ENCODE peak calls at places on chromosomes 11 and 22, in five cellular contexts. One of them, this sample, is unnamed.

GRCh38 chr11:62540804-62541671 is 5.6 kb downstream of the AHNAK start:
- DNase-seq in activated CD8-positive, alpha-beta memory T cell treated with anti-CD3 and anti-CD28 coated beads for 1 hour: no peak
- DNase-seq in NCI-H2081: no peak
- DNase-seq in right atrium auricular region: no peak
- DNase-seq in activated gamma-delta T cell treated with Interleukin-2 at 50 U/mL for 16 hours: no peak
- DNase-seq in this sample: no peak

GRCh38 chr22:47149976-47150375 is 387.5 kb downstream of the TBC1D22A start:
- DNase-seq in activated CD8-positive, alpha-beta memory T cell treated with anti-CD3 and anti-CD28 coated beads for 1 hour: no peak
- DNase-seq in NCI-H2081: no peak
- DNase-seq in right atrium auricular region: no peak
- DNase-seq in activated gamma-delta T cell treated with Interleukin-2 at 50 U/mL for 16 hours: no peak
- DNase-seq in this sample: no peak

GRCh38 chr11:32939046-32939445 is 46.4 kb downstream of the QSER1 start:
- DNase-seq in activated CD8-positive, alpha-beta memory T cell treated with anti-CD3 and anti-CD28 coated beads for 1 hour: no peak
- DNase-seq in NCI-H2081: no peak
- DNase-seq in right atrium auricular region: no peak
- DNase-seq in activated gamma-delta T cell treated with Interleukin-2 at 50 U/mL for 16 hours: no peak
- DNase-seq in this sample: no peak

GRCh38 chr11:12091957-12092558 is 18.3 kb upstream of the MICAL2 start:
- DNase-seq in activated CD8-positive, alpha-beta memory T cell treated with anti-CD3 and anti-CD28 coated beads for 1 hour: no peak
- DNase-seq in NCI-H2081: no peak
- DNase-seq in right atrium auricular region: no peak
- DNase-seq in activated gamma-delta T cell treated with Interleukin-2 at 50 U/mL for 16 hours: no peak
- DNase-seq in this sample: no peak

GRCh38 chr11:114440971-114441810 is 1.9 kb downstream of the REXO2 start:
- DNase-seq in activated CD8-positive, alpha-beta memory T cell treated with anti-CD3 and anti-CD28 coated beads for 1 hour: no peak
- DNase-seq in NCI-H2081: peak
- DNase-seq in right atrium auricular region: no peak
- DNase-seq in activated gamma-delta T cell treated with Interleukin-2 at 50 U/mL for 16 hours: no peak
- DNase-seq in this sample: no peak

GRCh38 chr11:119262668-119263351 is 54.1 kb downstream of the MCAM start:
- DNase-seq in activated CD8-positive, alpha-beta memory T cell treated with anti-CD3 and anti-CD28 coated beads for 1 hour: no peak
- DNase-seq in NCI-H2081: no peak
- DNase-seq in right atrium auricular region: no peak
- DNase-seq in activated gamma-delta T cell treated with Interleukin-2 at 50 U/mL for 16 hours: no peak
- DNase-seq in this sample: no peak

GRCh38 chr22:26722159-26722558 is 64.8 kb downstream of the MIAT start:
- DNase-seq in activated CD8-positive, alpha-beta memory T cell treated with anti-CD3 and anti-CD28 coated beads for 1 hour: no peak
- DNase-seq in NCI-H2081: no peak
- DNase-seq in right atrium auricular region: no peak
- DNase-seq in activated gamma-delta T cell treated with Interleukin-2 at 50 U/mL for 16 hours: no peak
- DNase-seq in this sample: no peak

GRCh38 chr11:117809236-117810055 is 12.4 kb upstream of the DSCAML1 start:
- DNase-seq in activated CD8-positive, alpha-beta memory T cell treated with anti-CD3 and anti-CD28 coated beads for 1 hour: no peak
- DNase-seq in NCI-H2081: peak
- DNase-seq in right atrium auricular region: peak
- DNase-seq in activated gamma-delta T cell treated with Interleukin-2 at 50 U/mL for 16 hours: no peak
- DNase-seq in this sample: peak

GRCh38 chr11:20388096-20389055 is 860 bp downstream of the PRMT3 start:
- DNase-seq in activated CD8-positive, alpha-beta memory T cell treated with anti-CD3 and anti-CD28 coated beads for 1 hour: no peak
- DNase-seq in NCI-H2081: no peak
- DNase-seq in right atrium auricular region: no peak
- DNase-seq in activated gamma-delta T cell treated with Interleukin-2 at 50 U/mL for 16 hours: no peak
- DNase-seq in this sample: no peak

GRCh38 chr11:1760351-1761109 is 3.2 kb downstream of the CTSD start:
- DNase-seq in activated CD8-positive, alpha-beta memory T cell treated with anti-CD3 and anti-CD28 coated beads for 1 hour: no peak
- DNase-seq in NCI-H2081: no peak
- DNase-seq in right atrium auricular region: peak
- DNase-seq in activated gamma-delta T cell treated with Interleukin-2 at 50 U/mL for 16 hours: no peak
- DNase-seq in this sample: no peak

GRCh38 chr11:117239295-117239694 is 6.8 kb downstream of the RNF214 start:
- DNase-seq in activated CD8-positive, alpha-beta memory T cell treated with anti-CD3 and anti-CD28 coated beads for 1 hour: no peak
- DNase-seq in NCI-H2081: no peak
- DNase-seq in right atrium auricular region: no peak
- DNase-seq in activated gamma-delta T cell treated with Interleukin-2 at 50 U/mL for 16 hours: no peak
- DNase-seq in this sample: no peak

GRCh38 chr11:46346886-46347636 is at the start of gene DGKZ:
- DNase-seq in activated CD8-positive, alpha-beta memory T cell treated with anti-CD3 and anti-CD28 coated beads for 1 hour: peak
- DNase-seq in NCI-H2081: peak
- DNase-seq in right atrium auricular region: peak
- DNase-seq in activated gamma-delta T cell treated with Interleukin-2 at 50 U/mL for 16 hours: peak
- DNase-seq in this sample: peak

GRCh38 chr11:43894546-43894945 is 13.9 kb downstream of the ALKBH3 start:
- DNase-seq in activated CD8-positive, alpha-beta memory T cell treated with anti-CD3 and anti-CD28 coated beads for 1 hour: no peak
- DNase-seq in NCI-H2081: no peak
- DNase-seq in right atrium auricular region: no peak
- DNase-seq in activated gamma-delta T cell treated with Interleukin-2 at 50 U/mL for 16 hours: no peak
- DNase-seq in this sample: no peak

GRCh38 chr22:20996598-20997535 is 5.1 kb downstream of the THAP7 start:
- DNase-seq in activated CD8-positive, alpha-beta memory T cell treated with anti-CD3 and anti-CD28 coated beads for 1 hour: no peak
- DNase-seq in NCI-H2081: no peak
- DNase-seq in right atrium auricular region: no peak
- DNase-seq in activated gamma-delta T cell treated with Interleukin-2 at 50 U/mL for 16 hours: no peak
- DNase-seq in this sample: no peak

GRCh38 chr11:79932612-79933011 is 491.8 kb upstream of the TENM4 start:
- DNase-seq in activated CD8-positive, alpha-beta memory T cell treated with anti-CD3 and anti-CD28 coated beads for 1 hour: no peak
- DNase-seq in NCI-H2081: no peak
- DNase-seq in right atrium auricular region: no peak
- DNase-seq in activated gamma-delta T cell treated with Interleukin-2 at 50 U/mL for 16 hours: no peak
- DNase-seq in this sample: no peak

GRCh38 chr11:24704716-24705115 is 207.9 kb downstream of the LUZP2 start:
- DNase-seq in activated CD8-positive, alpha-beta memory T cell treated with anti-CD3 and anti-CD28 coated beads for 1 hour: no peak
- DNase-seq in NCI-H2081: no peak
- DNase-seq in right atrium auricular region: no peak
- DNase-seq in activated gamma-delta T cell treated with Interleukin-2 at 50 U/mL for 16 hours: no peak
- DNase-seq in this sample: no peak

GRCh38 chr22:28930357-28931007 is 47.1 kb downstream of the ZNRF3 start:
- DNase-seq in activated CD8-positive, alpha-beta memory T cell treated with anti-CD3 and anti-CD28 coated beads for 1 hour: no peak
- DNase-seq in NCI-H2081: no peak
- DNase-seq in right atrium auricular region: no peak
- DNase-seq in activated gamma-delta T cell treated with Interleukin-2 at 50 U/mL for 16 hours: no peak
- DNase-seq in this sample: no peak

This sample was measured in GM23338.